ENCODE peak calls at places on chromosomes 11 and 22, in five cellular contexts. T is right cardiac atrium, Y is left ventricle myocardium inferior, A is testis, D is bronchial epithelial cell. E is an unnamed sample.

GRCh38 chr11:122893131-122893530 is 10.6 kb downstream of the JHY start:
- DNase-seq in Y (no peak), T (no peak), D (peak; percentile 51), A (no peak), E (no peak)

GRCh38 chr22:49214976-49215375 is 612.7 kb downstream of the BRD1 start:
- DNase-seq in Y (peak; percentile 6), A (no peak), D (no peak), T (no peak), E (peak; percentile 31)

GRCh38 chr22:31942091-31942490 is 2.2 kb upstream of the YWHAH start:
- DNase-seq in D (no peak), Y (no peak), T (no peak), A (no peak), E (no peak)

GRCh38 chr11:121588747-121589146 is 136.0 kb upstream of the SORL1-AS1 start:
- DNase-seq in T (no peak), D (no peak), Y (no peak), A (no peak), E (no peak)

GRCh38 chr11:8090756-8091155 is 9.7 kb downstream of the TUB start:
- DNase-seq in D (no peak), T (no peak), A (peak; percentile 75), Y (no peak), E (no peak)

GRCh38 chr22:22598144-22598543 is 39.1 kb upstream of the PRAME start:
- DNase-seq in Y (no peak), T (no peak), D (no peak), A (no peak), E (no peak)

GRCh38 chr22:35192121-35192918 is 65.0 kb upstream of the HMGXB4 start:
- DNase-seq in Y (no peak), T (no peak), D (peak; percentile 29), A (no peak), E (no peak)

GRCh38 chr11:43830928-43831440 is 49.6 kb upstream of the ALKBH3 start:
- DNase-seq in Y (no peak), T (no peak), A (no peak), D (peak; percentile 100), E (no peak)

GRCh38 chr11:22624742-22625447 is 728 bp downstream of the FANCF start:
- DNase-seq in Y (peak; percentile 56), T (no peak), A (peak; percentile 72), D (peak; percentile 69), E (peak; percentile 78)

GRCh38 chr11:46112961-46113617 is 8.2 kb downstream of the PHF21A start:
- DNase-seq in A (peak; percentile 67), T (no peak), Y (no peak), D (peak; percentile 80), E (no peak)

GRCh38 chr11:37026741-37027140 is 428.7 kb upstream of the RAG2 start:
- DNase-seq in Y (no peak), A (no peak), D (no peak), T (no peak), E (no peak)

GRCh38 chr11:131195801-131196517 is 174.5 kb upstream of the NTM start:
- DNase-seq in D (peak; percentile 67), A (peak; percentile 52), T (peak; percentile 78), Y (peak; percentile 57), E (peak; percentile 61)

GRCh38 chr11:15159085-15159484 is 44.4 kb downstream of the INSC start:
- DNase-seq in T (no peak), Y (no peak), D (peak; percentile 56), A (no peak), E (no peak)

GRCh38 chr11:2578006-2578933 is 121.5 kb downstream of the KCNQ1OT1 start:
- DNase-seq in T (peak; percentile 56), A (no peak), Y (peak; percentile 26), D (no peak), E (peak; percentile 42)

GRCh38 chr22:41217553-41218157 is 12.5 kb downstream of the L3MBTL2 start:
- DNase-seq in A (peak; percentile 69), T (peak; percentile 94), Y (peak; percentile 80), D (peak; percentile 97), E (peak; percentile 85)

GRCh38 chr11:61967924-61968757 is 707 bp upstream of the FTH1 start:
- DNase-seq in A (no peak), T (peak; percentile 80), Y (peak; percentile 51), D (no peak), E (peak; percentile 80)

GRCh38 chr11:71285111-71285510 is 32.7 kb upstream of the SHANK2 start:
- DNase-seq in Y (no peak), T (no peak), A (no peak), D (no peak), E (no peak)

GRCh38 chr11:82756765-82757650 is 23.3 kb upstream of the FAM181B start:
- DNase-seq in Y (no peak), T (no peak), A (no peak), D (no peak), E (no peak)

GRCh38 chr11:83684071-83684470 is 397.9 kb upstream of the CCDC90B start:
- DNase-seq in A (no peak), T (no peak), Y (no peak), D (no peak), E (no peak)

GRCh38 chr11:78365381-78365792 is 52.2 kb downstream of the GAB2 start:
- DNase-seq in D (peak; percentile 15), Y (no peak), T (no peak), A (no peak), E (peak; percentile 45)

GRCh38 chr11:112652786-112653390 is 308.3 kb upstream of the NCAM1 start:
- DNase-seq in Y (no peak), T (peak; percentile 19), A (no peak), D (peak; percentile 81), E (no peak)

GRCh38 chr11:13169709-13170108 is 107.9 kb upstream of the BMAL1 start:
- DNase-seq in A (no peak), T (no peak), D (peak; percentile 90), Y (no peak), E (no peak)

GRCh38 chr11:73632996-73633395 is 13.4 kb upstream of the PLEKHB1 start:
- DNase-seq in T (no peak), D (no peak), Y (no peak), A (no peak), E (no peak)

GRCh38 chr11:58933661-58934060 is 5.6 kb upstream of the GLYATL1 start:
- DNase-seq in A (no peak), T (no peak), D (no peak), Y (no peak), E (no peak)

GRCh38 chr11:114279778-114280532 is 16.2 kb upstream of the NNMT start:
- DNase-seq in A (no peak), D (peak; percentile 56), Y (no peak), T (no peak), E (no peak)

GRCh38 chr11:121514401-121514981 is 61.7 kb upstream of the SORL1-AS1 start:
- DNase-seq in T (no peak), D (no peak), A (no peak), Y (no peak), E (no peak)

GRCh38 chr11:76152741-76153608 is 53.3 kb downstream of the WNT11 start:
- DNase-seq in A (no peak), Y (no peak), D (no peak), T (no peak), E (no peak)
- H3K4me3 ChIP-seq in A (peak overlapping the region; percentile 40), Y (peak overlapping the region; percentile 66), D (no peak overlapping the region), T (peak overlapping the region; percentile 39), E (peak overlapping the region; percentile 44)

DNA sequence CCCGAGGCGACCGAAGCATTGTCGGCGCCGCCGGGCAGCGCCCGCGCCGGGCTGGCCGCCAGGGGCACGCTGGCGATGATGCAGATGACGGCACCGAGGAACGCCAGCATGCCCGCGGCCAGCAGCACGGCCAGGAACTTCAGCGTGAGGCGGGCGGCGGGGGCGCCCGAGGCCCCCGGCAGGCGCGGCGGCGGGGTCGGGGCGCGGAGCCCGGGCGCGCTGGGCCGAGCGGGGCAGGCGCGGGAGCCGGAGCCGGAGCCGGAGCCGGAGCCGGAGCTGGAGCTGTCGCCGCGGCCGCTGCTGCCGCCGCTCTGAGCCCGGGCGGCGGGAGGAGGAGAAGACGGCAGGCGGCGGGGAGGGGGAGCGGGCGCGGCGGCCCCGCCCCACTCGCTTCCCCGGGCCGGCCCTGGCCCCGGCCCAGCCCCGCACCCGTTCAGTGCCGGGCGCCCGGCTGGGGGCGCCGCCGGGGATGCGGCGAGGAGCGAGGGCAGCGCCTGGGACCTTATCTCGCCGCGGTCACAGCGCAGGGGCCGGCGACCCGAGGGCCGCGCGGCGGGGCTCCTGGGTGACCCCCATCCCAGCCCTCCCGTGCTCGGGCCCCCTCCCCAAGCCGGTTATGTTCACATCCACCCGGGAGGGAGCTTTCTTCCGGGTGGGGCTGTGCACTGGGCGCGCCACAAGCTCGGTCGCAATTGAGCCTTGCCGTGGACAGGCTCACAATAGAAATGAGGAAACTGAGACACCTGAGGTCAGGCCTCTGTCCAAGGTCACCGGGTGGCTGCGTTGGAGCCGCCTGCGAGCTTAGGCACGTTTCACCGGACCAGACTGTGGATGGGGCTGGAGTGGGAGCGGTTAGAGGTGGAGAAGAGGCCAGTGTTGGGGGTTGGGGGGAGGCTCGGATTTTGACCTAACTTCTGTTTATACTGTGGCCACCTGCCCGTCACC is at the start of gene NPTXR:
- DNase-seq in D (no peak), T (peak; percentile 78), A (peak; percentile 49), Y (peak; percentile 54), E (peak; percentile 65)
- H3K4me3 ChIP-seq in D (peak within 1 kb of the TSS; percentile 8), T (peak within 1 kb of the TSS; percentile 83), A (peak within 1 kb of the TSS; percentile 45), Y (peak within 1 kb of the TSS; percentile 75), E (peak within 1 kb of the TSS; percentile 55)

GRCh38 chr11:96293583-96293982 is 49.4 kb downstream of the MAML2 start:
- DNase-seq in D (no peak), Y (no peak), T (no peak), A (no peak), E (no peak)
- H3K4me3 ChIP-seq in D (no peak overlapping the region), Y (peak overlapping the region; percentile 38), T (no peak overlapping the region), A (no peak overlapping the region), E (no peak overlapping the region)

GRCh38 chr22:50481440-50482106 is at the start of gene ADM2:
- DNase-seq in T (peak; percentile 70), D (no peak), A (no peak), Y (no peak), E (peak; percentile 70)

GRCh38 chr22:50483106-50483505 is 1.8 kb downstream of the ADM2 start:
- DNase-seq in Y (no peak), D (no peak), A (no peak), T (peak; percentile 13), E (no peak)

GRCh38 chr22:50482107-50483074 is 1.0 kb downstream of the ADM2 start:
- DNase-seq in Y (no peak), A (no peak), T (peak; percentile 58), D (no peak), E (no peak)

GRCh38 chr22:50479686-50480085 is 1.7 kb upstream of the ADM2 start:
- DNase-seq in D (no peak), Y (no peak), A (no peak), T (no peak), E (no peak)

GRCh38 chr22:50481045-50481439 is 301 bp upstream of the ADM2 start:
- DNase-seq in A (no peak), T (peak; percentile 57), Y (no peak), D (no peak), E (peak; percentile 50)
- H3K4me3 ChIP-seq in A (peak overlapping the region; percentile 37), T (peak overlapping the region; percentile 57), Y (peak overlapping the region; percentile 63), D (peak overlapping the region; percentile 96), E (peak overlapping the region; percentile 61)

GRCh38 chr11:9263840-9264380 is 1.2 kb downstream of the DENND5A start:
- DNase-seq in Y (no peak), A (no peak), T (no peak), D (no peak), E (no peak)
- H3K4me3 ChIP-seq in Y (peak overlapping the region; percentile 99), A (peak overlapping the region; percentile 88), T (peak overlapping the region; percentile 87), D (peak overlapping the region; percentile 79), E (peak overlapping the region; percentile 87)

GRCh38 chr22:16609548-16610261 is 17.1 kb upstream of the CCT8L2 start:
- DNase-seq in Y (no peak), T (peak; percentile 49), A (peak; percentile 19), D (no peak), E (no peak)
- H3K4me3 ChIP-seq in Y (peak overlapping the region; percentile 54), T (peak overlapping the region; percentile 37), A (no peak overlapping the region), D (peak overlapping the region; percentile 6), E (peak overlapping the region; percentile 21)

E was measured in lower lobe of right lung.